ENCODE peak calls at places on chromosomes 11 and 22, in five cellular contexts. G is GM23338, U is dorsolateral prefrontal cortex, W is GM10248, Y is Calu3. R is an unnamed sample.

GRCh38 chr22:32531955-32532818 is 57.6 kb downstream of the FBXO7 start:
- DNase-seq in G (peak), U (no peak), W (no peak), Y (peak), R (peak)

GRCh38 chr11:103904324-103904667 is 132.1 kb upstream of the DDI1 start:
- DNase-seq in G (no peak), U (no peak), W (no peak), Y (no peak), R (no peak)

GRCh38 chr22:19289475-19290161 is 1.9 kb downstream of the CLTCL1 start:
- DNase-seq in G (no peak), U (no peak), W (no peak), Y (no peak), R (no peak)

GRCh38 chr11:118046051-118046963 is 30.6 kb upstream of the TMPRSS4 start:
- DNase-seq in G (no peak), U (no peak), W (peak), Y (no peak), R (no peak)

GRCh38 chr22:19983701-19984100 is 32.9 kb downstream of the ARVCF start:
- DNase-seq in G (no peak), U (no peak), W (no peak), Y (no peak), R (no peak)

GRCh38 chr11:128582496-128583366 is 4.6 kb downstream of the ETS1 start:
- DNase-seq in G (peak), U (no peak), W (no peak), Y (no peak), R (no peak)

GRCh38 chr11:69358398-69359080 is 64.6 kb downstream of the MYEOV start:
- DNase-seq in G (no peak), U (no peak), W (no peak), Y (no peak), R (no peak)

GRCh38 chr22:17218341-17218740 is 894 bp downstream of the ADA2 start:
- DNase-seq in G (no peak), U (no peak), W (no peak), Y (no peak), R (no peak)

GRCh38 chr22:23192133-23192532 is 11.8 kb downstream of the BCR start:
- DNase-seq in G (peak), U (no peak), W (no peak), Y (peak), R (no peak)

GRCh38 chr22:33896801-33897620 is 23.3 kb downstream of the LARGE1 start:
- DNase-seq in G (peak), U (no peak), W (no peak), Y (no peak), R (no peak)

GRCh38 chr11:4983851-4984250 is 10.8 kb upstream of the OR51L1 start:
- DNase-seq in G (no peak), U (no peak), W (no peak), Y (peak), R (no peak)

GRCh38 chr22:48779661-48780596 is 1047.7 kb downstream of the BRD1 start:
- DNase-seq in G (no peak), U (no peak), W (no peak), Y (no peak), R (no peak)

GRCh38 chr22:43796567-43796966 is 15.5 kb downstream of the EFCAB6 start:
- DNase-seq in G (peak), U (peak), W (no peak), Y (no peak), R (peak)

GRCh38 chr11:11978792-11979486 is 29.5 kb downstream of the DKK3 start:
- DNase-seq in G (no peak), U (no peak), W (no peak), Y (no peak), R (no peak)

GRCh38 chr11:78469905-78470304 is 52.3 kb upstream of the GAB2 start:
- DNase-seq in G (no peak), U (no peak), W (no peak), Y (no peak), R (no peak)

GRCh38 chr11:93646399-93646798 is 15.1 kb upstream of the CEP295 start:
- DNase-seq in G (no peak), U (no peak), W (no peak), Y (no peak), R (no peak)

GRCh38 chr11:93645938-93646337 is 15.5 kb upstream of the CEP295 start:
- DNase-seq in G (no peak), U (no peak), W (no peak), Y (no peak), R (no peak)

GRCh38 chr11:93652161-93652597 is 9.3 kb upstream of the CEP295 start:
- DNase-seq in G (peak), U (no peak), W (peak), Y (peak), R (peak)

GRCh38 chr11:93651052-93651451 is 10.4 kb upstream of the CEP295 start:
- DNase-seq in G (no peak), U (no peak), W (no peak), Y (no peak), R (no peak)

DNA sequence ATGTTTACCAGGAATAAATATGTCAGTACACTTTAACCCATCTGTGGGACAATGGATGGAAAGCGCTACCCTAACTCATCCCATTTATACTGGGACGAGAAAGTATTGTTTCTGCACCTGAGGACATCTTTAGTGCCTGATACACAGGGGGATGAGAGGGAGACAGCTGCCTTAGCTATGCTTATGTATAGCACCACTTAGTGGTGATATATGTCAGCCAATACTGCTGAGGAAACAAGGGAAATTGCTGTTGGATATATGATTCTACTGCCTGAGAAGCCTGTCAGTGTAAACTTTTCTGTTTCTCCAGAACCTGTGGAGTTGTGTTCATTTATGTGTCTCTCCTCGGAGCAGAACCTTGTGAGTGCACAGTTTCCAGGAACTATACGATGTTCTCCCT is 13.3 kb upstream of the CEP295 start:
- DNase-seq in G (peak), U (no peak), W (peak), Y (no peak), R (no peak)
- TF ChIP-seq CTCF in G (peak), U (no peak), W (peak), Y (no peak), R (no peak)

DNA sequence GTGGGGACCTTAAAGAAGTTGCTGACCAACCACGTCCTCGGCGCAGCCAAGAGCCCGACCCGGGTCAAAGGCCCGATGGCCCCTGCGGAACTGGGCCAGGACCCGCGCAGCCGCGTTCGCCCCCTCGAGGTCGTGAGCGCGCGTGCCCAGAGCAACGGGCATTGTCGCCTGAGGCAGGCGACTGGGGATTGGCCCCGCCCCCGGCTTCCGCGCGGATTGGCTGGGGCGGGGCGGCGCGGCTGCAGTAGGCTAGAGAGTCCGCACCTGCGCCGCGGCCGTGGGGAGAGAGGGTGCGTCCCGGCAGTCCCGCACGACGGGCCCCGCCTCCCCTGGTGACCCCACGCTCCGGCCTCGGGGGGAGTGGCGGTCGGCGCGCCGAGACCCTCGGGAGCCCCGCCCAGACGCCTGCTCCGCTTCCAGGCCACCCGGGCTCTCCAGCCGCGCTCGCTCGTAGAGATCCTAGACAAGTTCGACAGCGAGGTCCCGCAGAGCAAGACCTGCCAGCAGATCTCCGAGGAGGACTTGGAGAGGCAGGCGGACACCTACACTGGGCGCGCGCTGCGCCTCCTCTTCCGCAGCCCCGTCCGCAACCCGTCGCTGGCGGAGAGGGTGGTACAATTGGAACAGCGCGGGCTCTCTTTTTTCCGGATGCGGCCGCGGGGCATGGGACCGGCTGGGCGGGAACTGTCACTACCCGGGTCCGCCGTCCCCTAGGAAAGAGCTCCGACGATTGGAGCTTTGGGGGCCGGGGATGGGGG is 8.3 kb upstream of the PPIL2 start:
- DNase-seq in G (peak), U (no peak), W (peak), Y (peak), R (peak)
- TF ChIP-seq CTCF in G (peak), U (no peak), W (peak), Y (peak), R (peak)

GRCh38 chr11:61707574-61707973 is 27.4 kb downstream of the DAGLA start:
- DNase-seq in G (no peak), U (no peak), W (no peak), Y (peak), R (no peak)

GRCh38 chr11:61711493-61711892 is 31.3 kb downstream of the DAGLA start:
- DNase-seq in G (no peak), U (no peak), W (no peak), Y (no peak), R (no peak)

GRCh38 chr11:61711037-61711436 is 30.8 kb downstream of the DAGLA start:
- DNase-seq in G (no peak), U (no peak), W (no peak), Y (no peak), R (no peak)

GRCh38 chr11:61709572-61709971 is 29.4 kb downstream of the DAGLA start:
- DNase-seq in G (no peak), U (no peak), W (no peak), Y (no peak), R (no peak)

GRCh38 chr11:61709110-61709509 is 28.9 kb downstream of the DAGLA start:
- DNase-seq in G (no peak), U (no peak), W (no peak), Y (no peak), R (no peak)
- TF ChIP-seq CTCF in G (no peak), U (no peak), W (no peak), Y (no peak), R (no peak)

DNA sequence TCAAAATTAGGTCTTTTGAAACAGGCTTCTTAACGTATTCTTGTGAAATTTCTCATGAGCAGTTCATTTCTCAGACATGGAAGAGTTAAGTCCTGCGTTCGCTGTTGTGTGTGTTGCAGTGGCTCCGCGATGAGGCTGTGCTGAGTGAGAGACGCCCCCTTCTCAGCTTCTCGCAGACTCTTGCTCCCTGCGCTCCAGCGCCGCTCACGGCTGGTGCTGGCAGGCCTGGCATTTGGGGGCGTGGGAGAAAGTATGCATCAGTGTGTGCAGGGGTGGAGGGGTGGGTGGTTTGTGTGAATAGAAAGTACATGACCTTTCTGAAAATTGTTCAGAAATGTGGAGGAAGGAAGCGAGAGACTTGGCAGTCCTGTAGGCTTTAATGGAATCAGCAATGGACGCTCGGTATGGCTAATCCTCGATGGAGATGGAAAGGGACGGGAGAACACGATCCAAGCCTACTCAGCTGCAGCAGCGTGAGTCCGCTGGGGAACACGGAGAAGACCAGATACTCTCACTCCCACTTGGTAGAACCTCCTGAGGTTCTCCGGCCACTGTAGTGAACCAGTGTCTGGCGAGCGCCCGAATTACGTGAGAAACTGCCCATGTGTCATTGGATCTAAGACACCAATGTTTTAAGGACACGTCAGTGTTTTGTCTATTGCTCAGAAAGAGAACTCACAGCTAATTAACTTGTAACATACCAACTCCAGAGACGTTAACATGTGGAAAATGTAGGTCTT is 5.9 kb downstream of the TAB1 start:
- DNase-seq in G (no peak), U (peak), W (no peak), Y (no peak), R (no peak)
- TF ChIP-seq CTCF in G (no peak), U (peak), W (no peak), Y (no peak), R (no peak)

DNA sequence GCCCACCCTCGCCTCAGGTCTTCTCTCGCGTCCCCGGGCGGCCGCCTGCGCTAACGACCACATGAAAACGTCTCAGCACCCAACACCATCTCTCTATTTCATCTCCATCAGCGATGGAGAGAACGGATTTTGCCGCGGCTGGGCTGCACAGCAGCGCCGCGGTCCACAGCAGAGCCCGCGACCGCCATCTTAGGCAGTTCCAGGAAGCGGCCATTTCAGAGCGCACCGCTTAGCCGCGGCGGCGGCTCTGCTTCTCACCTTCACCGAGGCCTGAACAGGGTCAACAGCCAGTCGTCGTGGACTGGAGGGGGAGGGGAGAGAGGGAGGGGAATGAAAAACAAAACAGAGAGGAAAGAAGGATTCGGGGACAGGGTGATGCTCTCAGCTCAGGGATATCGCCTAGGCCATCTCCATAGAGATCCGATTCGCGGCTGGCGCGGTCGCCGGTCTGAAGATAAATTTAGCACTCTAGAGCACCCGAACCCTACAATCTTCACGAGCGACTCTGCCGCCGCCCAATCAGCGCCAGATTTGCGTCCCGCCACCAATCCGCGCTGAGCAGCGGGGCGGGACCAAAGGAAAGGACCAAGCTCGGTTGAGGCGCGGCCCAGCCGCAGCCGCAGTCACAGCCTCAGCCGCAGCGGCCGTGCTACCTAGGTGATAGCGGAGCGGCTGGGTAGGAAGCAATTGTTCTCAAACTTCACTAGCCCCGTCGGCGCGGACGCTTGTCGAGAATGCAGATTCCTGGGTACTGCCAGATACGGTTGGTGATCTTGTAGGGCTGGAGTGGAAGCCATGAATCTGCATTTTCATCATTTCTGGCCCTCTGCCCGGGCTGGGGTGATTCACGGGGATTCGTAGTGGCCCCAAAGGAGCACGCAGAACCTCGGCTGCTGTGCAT is at the start of gene ZBED5:
- DNase-seq in G (peak), U (peak), W (peak), Y (peak), R (peak)
- TF ChIP-seq CTCF in G (no peak), U (no peak), W (peak), Y (no peak), R (no peak)

GRCh38 chr22:31212783-31213626 is 907 bp downstream of the LIMK2 start:
- DNase-seq in G (peak), U (no peak), W (peak), Y (no peak), R (no peak)

GRCh38 chr22:31218565-31219262 is 6.6 kb downstream of the LIMK2 start:
- DNase-seq in G (no peak), U (no peak), W (no peak), Y (no peak), R (no peak)

GRCh38 chr22:31215018-31215535 is 3.0 kb downstream of the LIMK2 start:
- DNase-seq in G (no peak), U (no peak), W (no peak), Y (no peak), R (no peak)

GRCh38 chr22:31221084-31221483 is 9.0 kb downstream of the LIMK2 start:
- DNase-seq in G (no peak), U (no peak), W (no peak), Y (no peak), R (no peak)

GRCh38 chr22:31217890-31218287 is 5.8 kb downstream of the LIMK2 start:
- DNase-seq in G (no peak), U (no peak), W (no peak), Y (no peak), R (no peak)
- TF ChIP-seq CTCF in G (no peak), U (no peak), W (no peak), Y (no peak), R (no peak)

GRCh38 chr11:111303476-111303875 is 5.1 kb downstream of the POU2AF3 start:
- DNase-seq in G (no peak), U (no peak), W (no peak), Y (peak), R (no peak)
- TF ChIP-seq CTCF in G (no peak), U (no peak), W (no peak), Y (no peak), R (no peak)

GRCh38 chr11:130141561-130142341 is 17.8 kb upstream of the ST14 start:
- DNase-seq in G (no peak), U (no peak), W (no peak), Y (no peak), R (no peak)

GRCh38 chr11:130145328-130145812 is 14.2 kb upstream of the ST14 start:
- DNase-seq in G (no peak), U (no peak), W (no peak), Y (no peak), R (no peak)

GRCh38 chr11:130145975-130146776 is 13.4 kb upstream of the ST14 start:
- DNase-seq in G (peak), U (no peak), W (no peak), Y (peak), R (peak)

GRCh38 chr11:130144721-130145327 is 14.8 kb upstream of the ST14 start:
- DNase-seq in G (peak), U (no peak), W (no peak), Y (no peak), R (no peak)

DNA sequence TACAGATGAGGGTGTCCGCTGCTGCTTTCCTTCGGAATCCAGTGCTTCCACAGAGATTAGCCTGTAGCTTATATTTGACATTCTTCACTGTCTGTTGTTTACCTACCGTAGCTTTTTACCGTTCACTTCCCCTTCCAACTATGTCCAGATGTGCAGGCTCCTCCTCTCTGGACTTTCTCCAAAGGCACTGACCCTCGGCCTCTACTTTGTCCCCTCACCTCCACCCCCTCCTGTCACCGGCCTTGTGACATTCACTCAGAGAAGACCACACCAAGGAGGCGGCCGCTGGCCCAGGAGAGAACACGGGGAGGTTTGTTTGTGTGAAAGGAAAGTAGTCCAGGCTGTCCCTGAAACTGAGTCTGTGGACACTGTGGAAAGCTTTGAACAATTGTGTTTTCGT is 15.5 kb upstream of the ST14 start:
- DNase-seq in G (no peak), U (no peak), W (no peak), Y (no peak), R (no peak)
- TF ChIP-seq CTCF in G (no peak), U (no peak), W (no peak), Y (no peak), R (no peak)

GRCh38 chr11:62392944-62393628 is 25.7 kb upstream of the SCGB1A1 start:
- DNase-seq in G (no peak), U (no peak), W (peak), Y (peak), R (no peak)
- TF ChIP-seq CTCF in G (peak), U (no peak), W (no peak), Y (no peak), R (no peak)

R was measured in endothelial cell.